ENCODE peak calls at places on chromosome 14, in eight cellular contexts. One of them, this sample, is unnamed.

GRCh38 chr14:22472935-22473854 is 115.8 kb downstream of the DAD1 start:
- DNase-seq in GM12865: peak; percentile 88
- DNase-seq in omental fat pad: no peak
- DNase-seq in activated CD4-positive, alpha-beta T cell treated with anti-CD3 and anti-CD28 coated beads for 1 hour: no peak
- DNase-seq in K562: peak; percentile 55
- DNase-seq in NCI-H2107: peak; percentile 13
- DNase-seq in fibroblast of mammary gland: peak; percentile 60
- DNase-seq in mesothelial cell of epicardium: no peak
- DNase-seq in this sample: peak; percentile 39

GRCh38 chr14:96126783-96127271 is 77.8 kb upstream of the BDKRB2 start:
- DNase-seq in GM12865: no peak
- DNase-seq in omental fat pad: no peak
- DNase-seq in activated CD4-positive, alpha-beta T cell treated with anti-CD3 and anti-CD28 coated beads for 1 hour: no peak
- DNase-seq in K562: no peak
- DNase-seq in NCI-H2107: peak; percentile 41
- DNase-seq in fibroblast of mammary gland: no peak
- DNase-seq in mesothelial cell of epicardium: no peak
- DNase-seq in this sample: no peak

GRCh38 chr14:104103061-104104005 is 17.8 kb downstream of the ASPG start:
- DNase-seq in GM12865: no peak
- DNase-seq in omental fat pad: no peak
- DNase-seq in activated CD4-positive, alpha-beta T cell treated with anti-CD3 and anti-CD28 coated beads for 1 hour: no peak
- DNase-seq in K562: no peak
- DNase-seq in NCI-H2107: no peak
- DNase-seq in fibroblast of mammary gland: no peak
- DNase-seq in mesothelial cell of epicardium: peak; percentile 16
- DNase-seq in this sample: no peak

GRCh38 chr14:90454041-90455000 is 57.5 kb downstream of the CALM1 start:
- DNase-seq in GM12865: peak; percentile 36
- DNase-seq in omental fat pad: no peak
- DNase-seq in activated CD4-positive, alpha-beta T cell treated with anti-CD3 and anti-CD28 coated beads for 1 hour: no peak
- DNase-seq in K562: peak; percentile 76
- DNase-seq in NCI-H2107: no peak
- DNase-seq in fibroblast of mammary gland: peak; percentile 78
- DNase-seq in mesothelial cell of epicardium: peak; percentile 58
- DNase-seq in this sample: peak; percentile 18

GRCh38 chr14:100580316-100581227 is 6.6 kb downstream of the BEGAIN start:
- DNase-seq in GM12865: no peak
- DNase-seq in omental fat pad: no peak
- DNase-seq in activated CD4-positive, alpha-beta T cell treated with anti-CD3 and anti-CD28 coated beads for 1 hour: no peak
- DNase-seq in K562: no peak
- DNase-seq in NCI-H2107: no peak
- DNase-seq in fibroblast of mammary gland: no peak
- DNase-seq in mesothelial cell of epicardium: no peak
- DNase-seq in this sample: no peak

GRCh38 chr14:21204167-21205025 is 48.5 kb upstream of the OR5AU1 start:
- DNase-seq in GM12865: no peak
- DNase-seq in omental fat pad: no peak
- DNase-seq in activated CD4-positive, alpha-beta T cell treated with anti-CD3 and anti-CD28 coated beads for 1 hour: no peak
- DNase-seq in K562: no peak
- DNase-seq in NCI-H2107: no peak
- DNase-seq in fibroblast of mammary gland: no peak
- DNase-seq in mesothelial cell of epicardium: no peak
- DNase-seq in this sample: no peak

GRCh38 chr14:50542941-50543418 is 10.6 kb upstream of the MAP4K5 start:
- DNase-seq in GM12865: peak; percentile 70
- DNase-seq in omental fat pad: no peak
- DNase-seq in activated CD4-positive, alpha-beta T cell treated with anti-CD3 and anti-CD28 coated beads for 1 hour: no peak
- DNase-seq in K562: peak; percentile 48
- DNase-seq in NCI-H2107: peak; percentile 42
- DNase-seq in fibroblast of mammary gland: peak; percentile 68
- DNase-seq in mesothelial cell of epicardium: no peak
- DNase-seq in this sample: peak; percentile 51

GRCh38 chr14:49549881-49550280 is 36.3 kb downstream of the RPS29 start:
- DNase-seq in GM12865: no peak
- DNase-seq in omental fat pad: no peak
- DNase-seq in activated CD4-positive, alpha-beta T cell treated with anti-CD3 and anti-CD28 coated beads for 1 hour: no peak
- DNase-seq in K562: no peak
- DNase-seq in NCI-H2107: no peak
- DNase-seq in fibroblast of mammary gland: peak; percentile 63
- DNase-seq in mesothelial cell of epicardium: no peak
- DNase-seq in this sample: peak; percentile 2

GRCh38 chr14:55536208-55536708 is 43.7 kb upstream of the KTN1 start:
- DNase-seq in GM12865: peak; percentile 22
- DNase-seq in omental fat pad: no peak
- DNase-seq in activated CD4-positive, alpha-beta T cell treated with anti-CD3 and anti-CD28 coated beads for 1 hour: no peak
- DNase-seq in K562: no peak
- DNase-seq in NCI-H2107: no peak
- DNase-seq in fibroblast of mammary gland: no peak
- DNase-seq in mesothelial cell of epicardium: no peak
- DNase-seq in this sample: no peak

GRCh38 chr14:92692822-92693226 is 55.6 kb downstream of the LGMN start:
- DNase-seq in GM12865: no peak
- DNase-seq in omental fat pad: no peak
- DNase-seq in activated CD4-positive, alpha-beta T cell treated with anti-CD3 and anti-CD28 coated beads for 1 hour: no peak
- DNase-seq in K562: no peak
- DNase-seq in NCI-H2107: peak; percentile 98
- DNase-seq in fibroblast of mammary gland: peak; percentile 55
- DNase-seq in mesothelial cell of epicardium: no peak
- DNase-seq in this sample: no peak

GRCh38 chr14:76937181-76938091 is 91.1 kb downstream of the IRF2BPL start:
- DNase-seq in GM12865: no peak
- DNase-seq in omental fat pad: no peak
- DNase-seq in activated CD4-positive, alpha-beta T cell treated with anti-CD3 and anti-CD28 coated beads for 1 hour: no peak
- DNase-seq in K562: peak; percentile 38
- DNase-seq in NCI-H2107: peak; percentile 44
- DNase-seq in fibroblast of mammary gland: peak; percentile 87
- DNase-seq in mesothelial cell of epicardium: no peak
- DNase-seq in this sample: peak; percentile 74

GRCh38 chr14:103121846-103122577 is 1.2 kb upstream of the TNFAIP2 start:
- DNase-seq in GM12865: peak; percentile 54
- DNase-seq in omental fat pad: peak; percentile 92
- DNase-seq in activated CD4-positive, alpha-beta T cell treated with anti-CD3 and anti-CD28 coated beads for 1 hour: no peak
- DNase-seq in K562: peak; percentile 90
- DNase-seq in NCI-H2107: peak; percentile 98
- DNase-seq in fibroblast of mammary gland: peak; percentile 90
- DNase-seq in mesothelial cell of epicardium: peak; percentile 82
- DNase-seq in this sample: peak; percentile 60

GRCh38 chr14:53273671-53274072 is 120.5 kb upstream of the DDHD1 start:
- DNase-seq in GM12865: no peak
- DNase-seq in omental fat pad: no peak
- DNase-seq in activated CD4-positive, alpha-beta T cell treated with anti-CD3 and anti-CD28 coated beads for 1 hour: no peak
- DNase-seq in K562: peak; percentile 50
- DNase-seq in NCI-H2107: no peak
- DNase-seq in fibroblast of mammary gland: peak; percentile 69
- DNase-seq in mesothelial cell of epicardium: no peak
- DNase-seq in this sample: no peak

GRCh38 chr14:102066041-102066451 is 20.8 kb downstream of the HSP90AA1 start:
- DNase-seq in GM12865: no peak
- DNase-seq in omental fat pad: no peak
- DNase-seq in activated CD4-positive, alpha-beta T cell treated with anti-CD3 and anti-CD28 coated beads for 1 hour: no peak
- DNase-seq in K562: no peak
- DNase-seq in NCI-H2107: no peak
- DNase-seq in fibroblast of mammary gland: no peak
- DNase-seq in mesothelial cell of epicardium: no peak
- DNase-seq in this sample: no peak

This sample was measured in HCEC 1CT.